ENCODE peak calls at places on chromosomes 11 and 22, in eight cellular contexts. One of them, this sample, is unnamed.

GRCh38 chr11:8720868-8721739 is 38.5 kb downstream of the RPL27A start:
- DNase-seq in kidney: no peak
- DNase-seq in astrocyte: no peak
- DNase-seq in mammary epithelial cell: peak
- DNase-seq in hepatocyte: peak
- DNase-seq in fibroblast of lung: no peak
- DNase-seq in body of pancreas: peak
- DNase-seq in pancreas: no peak
- DNase-seq in this sample: no peak

GRCh38 chr11:134333951-134334350 is 2.2 kb downstream of the GLB1L2 start:
- DNase-seq in kidney: no peak
- DNase-seq in astrocyte: no peak
- DNase-seq in mammary epithelial cell: no peak
- DNase-seq in hepatocyte: no peak
- DNase-seq in fibroblast of lung: no peak
- DNase-seq in body of pancreas: no peak
- DNase-seq in pancreas: no peak
- DNase-seq in this sample: no peak

GRCh38 chr11:33869511-33870422 is 22.1 kb downstream of the LMO2 start:
- DNase-seq in kidney: peak
- DNase-seq in astrocyte: peak
- DNase-seq in mammary epithelial cell: peak
- DNase-seq in hepatocyte: peak
- DNase-seq in fibroblast of lung: peak
- DNase-seq in body of pancreas: peak
- DNase-seq in pancreas: peak
- DNase-seq in this sample: no peak

GRCh38 chr11:94910281-94910680 is 63.1 kb downstream of the CWC15 start:
- DNase-seq in kidney: no peak
- DNase-seq in astrocyte: peak
- DNase-seq in mammary epithelial cell: no peak
- DNase-seq in hepatocyte: no peak
- DNase-seq in fibroblast of lung: peak
- DNase-seq in body of pancreas: no peak
- DNase-seq in pancreas: no peak
- DNase-seq in this sample: no peak

GRCh38 chr11:7927635-7928034 is 3.4 kb downstream of the OR10A6 start:
- DNase-seq in kidney: no peak
- DNase-seq in astrocyte: no peak
- DNase-seq in mammary epithelial cell: peak
- DNase-seq in hepatocyte: no peak
- DNase-seq in fibroblast of lung: no peak
- DNase-seq in body of pancreas: no peak
- DNase-seq in pancreas: no peak
- DNase-seq in this sample: peak

GRCh38 chr11:82960000-82960778 is 58.7 kb downstream of the DDIAS start:
- DNase-seq in kidney: no peak
- DNase-seq in astrocyte: no peak
- DNase-seq in mammary epithelial cell: no peak
- DNase-seq in hepatocyte: no peak
- DNase-seq in fibroblast of lung: no peak
- DNase-seq in body of pancreas: no peak
- DNase-seq in pancreas: no peak
- DNase-seq in this sample: no peak

GRCh38 chr11:1553808-1554594 is 18.1 kb downstream of the DUSP8 start:
- DNase-seq in kidney: peak
- DNase-seq in astrocyte: no peak
- DNase-seq in mammary epithelial cell: no peak
- DNase-seq in hepatocyte: peak
- DNase-seq in fibroblast of lung: no peak
- DNase-seq in body of pancreas: peak
- DNase-seq in pancreas: peak
- DNase-seq in this sample: no peak

GRCh38 chr11:68412593-68413475 is 47.7 kb upstream of the PPP6R3 start:
- DNase-seq in kidney: no peak
- DNase-seq in astrocyte: peak
- DNase-seq in mammary epithelial cell: no peak
- DNase-seq in hepatocyte: no peak
- DNase-seq in fibroblast of lung: peak
- DNase-seq in body of pancreas: peak
- DNase-seq in pancreas: no peak
- DNase-seq in this sample: no peak

GRCh38 chr11:109884501-109884900 is 208.7 kb upstream of the ZC3H12C start:
- DNase-seq in kidney: no peak
- DNase-seq in astrocyte: no peak
- DNase-seq in mammary epithelial cell: no peak
- DNase-seq in hepatocyte: no peak
- DNase-seq in fibroblast of lung: no peak
- DNase-seq in body of pancreas: no peak
- DNase-seq in pancreas: no peak
- DNase-seq in this sample: no peak

GRCh38 chr22:39910875-39911601 is 10.2 kb downstream of the GRAP2 start:
- DNase-seq in kidney: no peak
- DNase-seq in astrocyte: no peak
- DNase-seq in mammary epithelial cell: no peak
- DNase-seq in hepatocyte: no peak
- DNase-seq in fibroblast of lung: no peak
- DNase-seq in body of pancreas: no peak
- DNase-seq in pancreas: no peak
- DNase-seq in this sample: no peak

GRCh38 chr11:57762235-57762866 is 749 bp downstream of the CTNND1 start:
- DNase-seq in kidney: no peak
- DNase-seq in astrocyte: no peak
- DNase-seq in mammary epithelial cell: no peak
- DNase-seq in hepatocyte: peak
- DNase-seq in fibroblast of lung: no peak
- DNase-seq in body of pancreas: peak
- DNase-seq in pancreas: no peak
- DNase-seq in this sample: no peak

GRCh38 chr11:2321311-2321683 is 19.5 kb downstream of the TSPAN32 start:
- DNase-seq in kidney: no peak
- DNase-seq in astrocyte: no peak
- DNase-seq in mammary epithelial cell: no peak
- DNase-seq in hepatocyte: no peak
- DNase-seq in fibroblast of lung: no peak
- DNase-seq in body of pancreas: no peak
- DNase-seq in pancreas: no peak
- DNase-seq in this sample: no peak

GRCh38 chr22:47111626-47112373 is 349.4 kb downstream of the TBC1D22A start:
- DNase-seq in kidney: no peak
- DNase-seq in astrocyte: no peak
- DNase-seq in mammary epithelial cell: no peak
- DNase-seq in hepatocyte: no peak
- DNase-seq in fibroblast of lung: no peak
- DNase-seq in body of pancreas: no peak
- DNase-seq in pancreas: no peak
- DNase-seq in this sample: peak

GRCh38 chr11:61068581-61068980 is 33.7 kb upstream of the CD5 start:
- DNase-seq in kidney: no peak
- DNase-seq in astrocyte: no peak
- DNase-seq in mammary epithelial cell: no peak
- DNase-seq in hepatocyte: no peak
- DNase-seq in fibroblast of lung: no peak
- DNase-seq in body of pancreas: no peak
- DNase-seq in pancreas: no peak
- DNase-seq in this sample: no peak

GRCh38 chr11:8768625-8769333 is 86.2 kb downstream of the RPL27A start:
- DNase-seq in kidney: no peak
- DNase-seq in astrocyte: peak
- DNase-seq in mammary epithelial cell: peak
- DNase-seq in hepatocyte: peak
- DNase-seq in fibroblast of lung: peak
- DNase-seq in body of pancreas: peak
- DNase-seq in pancreas: no peak
- DNase-seq in this sample: peak

GRCh38 chr11:119684361-119685072 is 44.5 kb downstream of the NECTIN1 start:
- DNase-seq in kidney: no peak
- DNase-seq in astrocyte: peak
- DNase-seq in mammary epithelial cell: peak
- DNase-seq in hepatocyte: peak
- DNase-seq in fibroblast of lung: peak
- DNase-seq in body of pancreas: peak
- DNase-seq in pancreas: no peak
- DNase-seq in this sample: peak

GRCh38 chr22:36343070-36343719 is 44.6 kb downstream of the MYH9 start:
- DNase-seq in kidney: no peak
- DNase-seq in astrocyte: no peak
- DNase-seq in mammary epithelial cell: no peak
- DNase-seq in hepatocyte: no peak
- DNase-seq in fibroblast of lung: no peak
- DNase-seq in body of pancreas: no peak
- DNase-seq in pancreas: no peak
- DNase-seq in this sample: no peak

DNA sequence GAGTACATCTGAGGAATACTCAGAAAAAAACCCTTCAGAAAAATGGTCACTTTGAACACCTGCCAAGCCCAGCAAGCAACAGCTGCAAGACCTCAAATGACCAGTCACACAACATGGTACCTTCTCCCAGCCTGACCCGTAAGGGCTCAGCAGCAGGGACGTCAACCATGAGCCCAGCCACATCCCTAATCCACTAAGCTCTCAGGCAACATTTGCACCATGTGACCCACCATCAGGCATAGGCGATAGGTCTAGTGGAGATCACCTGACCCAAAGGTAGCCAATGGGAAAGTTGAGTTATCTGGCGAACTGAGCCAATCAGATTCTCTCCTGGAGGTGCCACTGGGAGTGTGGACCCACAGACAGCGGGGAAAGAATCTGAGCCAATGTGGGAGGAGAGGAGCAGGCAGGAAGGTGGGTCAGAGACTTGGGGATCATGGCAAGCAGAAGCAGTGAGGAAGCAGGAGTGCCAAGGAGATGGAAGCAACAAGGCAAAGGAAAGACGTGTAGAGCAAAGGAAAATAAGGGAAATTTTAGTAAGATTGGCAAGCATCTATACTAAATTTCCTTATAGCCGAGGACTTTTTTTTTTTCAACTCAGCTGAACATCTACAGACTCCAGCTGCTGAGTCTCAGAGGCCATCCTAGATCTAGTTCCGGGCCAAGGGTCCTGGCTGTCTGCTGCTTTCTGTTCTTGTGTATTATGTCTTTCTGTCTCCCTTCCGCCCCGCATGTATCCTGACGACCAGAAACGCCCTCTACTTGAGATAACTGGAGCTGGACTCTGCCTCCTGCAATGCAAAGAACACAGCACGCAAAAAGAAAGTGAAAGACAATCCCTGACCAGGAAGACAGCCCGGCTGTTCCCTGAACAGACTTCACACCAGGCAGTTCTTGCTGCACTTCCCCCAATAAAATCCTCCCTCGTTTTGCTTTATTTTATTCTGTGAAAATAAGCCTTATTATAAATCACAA is 11.0 kb upstream of the PLAAT2 start:
- DNase-seq in kidney: no peak
- DNase-seq in astrocyte: peak
- DNase-seq in mammary epithelial cell: peak
- DNase-seq in hepatocyte: peak
- DNase-seq in fibroblast of lung: peak
- DNase-seq in body of pancreas: peak
- DNase-seq in pancreas: no peak
- DNase-seq in this sample: peak
- TF ChIP-seq CTCF in kidney: no peak
- TF ChIP-seq CTCF in astrocyte: no peak
- TF ChIP-seq CTCF in mammary epithelial cell: peak
- TF ChIP-seq CTCF in hepatocyte: no peak
- TF ChIP-seq CTCF in fibroblast of lung: peak
- TF ChIP-seq CTCF in body of pancreas: no peak
- TF ChIP-seq CTCF in pancreas: no peak
- TF ChIP-seq CTCF in this sample: peak

DNA sequence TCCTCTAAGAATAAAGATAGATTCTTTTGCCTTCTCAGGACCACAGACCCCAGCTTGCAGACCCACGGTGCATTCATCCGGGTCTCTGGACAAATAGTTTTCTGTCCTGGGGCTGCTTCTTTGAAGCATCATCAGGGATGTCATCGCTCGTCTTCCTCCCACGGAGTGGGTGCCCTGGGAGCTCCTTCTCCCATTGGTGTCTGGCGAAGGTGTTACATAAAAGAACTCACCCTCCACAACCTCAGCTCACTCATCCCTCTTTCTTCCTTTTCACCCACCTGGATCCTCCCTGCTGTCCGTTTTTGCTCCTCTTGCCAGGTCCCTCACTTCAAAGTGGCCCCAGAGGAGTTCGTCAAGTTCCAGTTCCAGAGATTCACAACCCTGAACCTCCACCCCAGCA is 204.5 kb upstream of the TBCEL start:
- DNase-seq in kidney: no peak
- DNase-seq in astrocyte: no peak
- DNase-seq in mammary epithelial cell: no peak
- DNase-seq in hepatocyte: no peak
- DNase-seq in fibroblast of lung: no peak
- DNase-seq in body of pancreas: no peak
- DNase-seq in pancreas: no peak
- DNase-seq in this sample: no peak
- H3K27ac ChIP-seq in kidney: no peak
- H3K27ac ChIP-seq in astrocyte: no peak
- H3K27ac ChIP-seq in mammary epithelial cell: no peak
- H3K27ac ChIP-seq in hepatocyte: no peak
- H3K27ac ChIP-seq in fibroblast of lung: no peak
- H3K27ac ChIP-seq in body of pancreas: no peak
- H3K27ac ChIP-seq in pancreas: no peak
- H3K27ac ChIP-seq in this sample: no peak

DNA sequence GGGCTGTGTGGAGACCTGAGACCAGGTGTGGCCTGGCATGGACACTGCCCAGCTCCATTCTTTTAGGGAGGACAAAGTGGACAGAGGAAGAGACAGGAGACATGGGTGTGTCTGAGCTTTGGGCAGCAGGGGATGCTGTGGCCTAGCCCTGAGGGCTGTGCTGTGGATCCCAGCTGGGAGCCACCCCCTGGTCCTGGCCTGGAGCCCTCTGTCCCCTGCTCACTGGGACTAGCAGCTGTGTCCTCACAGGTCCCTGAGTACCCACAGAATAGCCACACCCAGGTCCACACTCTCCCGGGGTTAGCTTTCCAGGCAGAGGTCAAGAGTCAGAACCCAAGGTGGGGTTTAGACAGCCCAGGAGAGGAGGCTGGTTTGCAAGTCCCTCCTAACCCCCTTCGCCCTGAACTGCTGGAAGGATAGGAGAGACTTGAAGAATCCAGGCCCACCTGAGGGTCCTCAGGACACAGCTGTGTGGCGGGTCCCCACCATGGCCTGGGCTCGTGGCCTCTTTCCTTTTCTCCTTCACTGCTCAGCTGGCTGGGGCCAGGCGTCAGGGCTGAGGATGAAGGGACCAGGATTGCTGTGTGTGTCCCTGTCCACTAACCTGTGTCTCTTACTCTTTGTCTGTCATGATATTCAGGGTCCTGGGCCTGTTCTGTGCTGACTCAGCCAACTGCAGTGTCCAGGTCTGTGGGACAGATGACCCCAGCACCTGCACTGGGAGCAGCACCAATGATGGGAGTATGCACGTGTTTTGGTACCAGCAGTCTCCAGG is 78.5 kb upstream of the VPREB1 start:
- DNase-seq in kidney: no peak
- DNase-seq in astrocyte: no peak
- DNase-seq in mammary epithelial cell: no peak
- DNase-seq in hepatocyte: no peak
- DNase-seq in fibroblast of lung: no peak
- DNase-seq in body of pancreas: no peak
- DNase-seq in pancreas: no peak
- DNase-seq in this sample: no peak
- H3K4me3 ChIP-seq in kidney: no peak
- H3K4me3 ChIP-seq in astrocyte: no peak
- H3K4me3 ChIP-seq in mammary epithelial cell: no peak
- H3K4me3 ChIP-seq in hepatocyte: no peak
- H3K4me3 ChIP-seq in fibroblast of lung: no peak
- H3K4me3 ChIP-seq in body of pancreas: no peak
- H3K4me3 ChIP-seq in pancreas: no peak
- H3K4me3 ChIP-seq in this sample: no peak

GRCh38 chr11:116964269-116964668 is 126.8 kb upstream of the APOA1 start:
- DNase-seq in kidney: no peak
- DNase-seq in astrocyte: no peak
- DNase-seq in mammary epithelial cell: no peak
- DNase-seq in hepatocyte: no peak
- DNase-seq in fibroblast of lung: peak
- DNase-seq in body of pancreas: no peak
- DNase-seq in pancreas: no peak
- DNase-seq in this sample: no peak
- TF ChIP-seq CTCF in kidney: no peak
- TF ChIP-seq CTCF in astrocyte: no peak
- TF ChIP-seq CTCF in mammary epithelial cell: no peak
- TF ChIP-seq CTCF in hepatocyte: no peak
- TF ChIP-seq CTCF in fibroblast of lung: no peak
- TF ChIP-seq CTCF in body of pancreas: no peak
- TF ChIP-seq CTCF in pancreas: no peak
- TF ChIP-seq CTCF in this sample: no peak

This sample was measured in brain microvascular endothelial cell.